ENCODE peak calls at places on chromosomes 4 and X, in six cellular contexts. One of them, this sample, is unnamed.

GRCh38 chr4:3861720-3862639 is 95.8 kb downstream of the ADRA2C start:
- DNase-seq in neural crest cell: no peak
- DNase-seq in posterior vena cava: no peak
- DNase-seq in NCI-H1092: no peak
- DNase-seq in upper lobe of right lung: no peak
- DNase-seq in fibroblast of the conjunctiva: no peak
- DNase-seq in this sample: no peak

GRCh38 chr4:85398276-85398675 is 76.7 kb upstream of the ARHGAP24 start:
- DNase-seq in neural crest cell: no peak
- DNase-seq in posterior vena cava: no peak
- DNase-seq in NCI-H1092: no peak
- DNase-seq in upper lobe of right lung: no peak
- DNase-seq in fibroblast of the conjunctiva: no peak
- DNase-seq in this sample: no peak

GRCh38 chr4:107743532-107743931 is 23.5 kb upstream of the PAPSS1 start:
- DNase-seq in neural crest cell: no peak
- DNase-seq in posterior vena cava: no peak
- DNase-seq in NCI-H1092: no peak
- DNase-seq in upper lobe of right lung: no peak
- DNase-seq in fibroblast of the conjunctiva: no peak
- DNase-seq in this sample: no peak

GRCh38 chr4:45004847-45005565 is 278.6 kb upstream of the GNPDA2 start:
- DNase-seq in neural crest cell: no peak
- DNase-seq in posterior vena cava: no peak
- DNase-seq in NCI-H1092: no peak
- DNase-seq in upper lobe of right lung: no peak
- DNase-seq in fibroblast of the conjunctiva: no peak
- DNase-seq in this sample: no peak

GRCh38 chrX:19893722-19894121 is 6.3 kb upstream of the SH3KBP1 start:
- DNase-seq in neural crest cell: no peak
- DNase-seq in posterior vena cava: no peak
- DNase-seq in NCI-H1092: no peak
- DNase-seq in upper lobe of right lung: no peak
- DNase-seq in fibroblast of the conjunctiva: no peak
- DNase-seq in this sample: no peak

GRCh38 chr4:80367737-80368136 is 32.2 kb downstream of the CFAP299 start:
- DNase-seq in neural crest cell: no peak
- DNase-seq in posterior vena cava: no peak
- DNase-seq in NCI-H1092: no peak
- DNase-seq in upper lobe of right lung: no peak
- DNase-seq in fibroblast of the conjunctiva: no peak
- DNase-seq in this sample: no peak

GRCh38 chr4:139887378-139887801 is 221.8 kb downstream of the MGST2 start:
- DNase-seq in neural crest cell: no peak
- DNase-seq in posterior vena cava: no peak
- DNase-seq in NCI-H1092: no peak
- DNase-seq in upper lobe of right lung: no peak
- DNase-seq in fibroblast of the conjunctiva: no peak
- DNase-seq in this sample: no peak

GRCh38 chr4:54484361-54484760 is 173.4 kb upstream of the KIT start:
- DNase-seq in neural crest cell: no peak
- DNase-seq in posterior vena cava: no peak
- DNase-seq in NCI-H1092: no peak
- DNase-seq in upper lobe of right lung: no peak
- DNase-seq in fibroblast of the conjunctiva: no peak
- DNase-seq in this sample: no peak

GRCh38 chr4:187668683-187669082 is 326.9 kb upstream of the ZFP42 start:
- DNase-seq in neural crest cell: no peak
- DNase-seq in posterior vena cava: no peak
- DNase-seq in NCI-H1092: no peak
- DNase-seq in upper lobe of right lung: no peak
- DNase-seq in fibroblast of the conjunctiva: no peak
- DNase-seq in this sample: no peak

GRCh38 chrX:48956728-48957414 is 536 bp downstream of the OTUD5 start:
- DNase-seq in neural crest cell: no peak
- DNase-seq in posterior vena cava: no peak
- DNase-seq in NCI-H1092: no peak
- DNase-seq in upper lobe of right lung: peak
- DNase-seq in fibroblast of the conjunctiva: no peak
- DNase-seq in this sample: peak

GRCh38 chrX:35890699-35891098 is 28.8 kb upstream of the CFAP47 start:
- DNase-seq in neural crest cell: no peak
- DNase-seq in posterior vena cava: no peak
- DNase-seq in NCI-H1092: peak
- DNase-seq in upper lobe of right lung: peak
- DNase-seq in fibroblast of the conjunctiva: peak
- DNase-seq in this sample: no peak

GRCh38 chrX:30627818-30628652 is 25.2 kb upstream of the GK start:
- DNase-seq in neural crest cell: no peak
- DNase-seq in posterior vena cava: no peak
- DNase-seq in NCI-H1092: no peak
- DNase-seq in upper lobe of right lung: no peak
- DNase-seq in fibroblast of the conjunctiva: no peak
- DNase-seq in this sample: no peak

GRCh38 chr4:47031011-47031678 is at the start of gene GABRB1:
- DNase-seq in neural crest cell: peak
- DNase-seq in posterior vena cava: peak
- DNase-seq in NCI-H1092: no peak
- DNase-seq in upper lobe of right lung: peak
- DNase-seq in fibroblast of the conjunctiva: peak
- DNase-seq in this sample: no peak

GRCh38 chrX:38103857-38104812 is 97.8 kb downstream of the SYTL5 start:
- DNase-seq in neural crest cell: no peak
- DNase-seq in posterior vena cava: no peak
- DNase-seq in NCI-H1092: no peak
- DNase-seq in upper lobe of right lung: no peak
- DNase-seq in fibroblast of the conjunctiva: no peak
- DNase-seq in this sample: no peak

GRCh38 chr4:6917445-6918241 is 8.0 kb downstream of the TBC1D14 start:
- DNase-seq in neural crest cell: no peak
- DNase-seq in posterior vena cava: peak
- DNase-seq in NCI-H1092: peak
- DNase-seq in upper lobe of right lung: peak
- DNase-seq in fibroblast of the conjunctiva: no peak
- DNase-seq in this sample: peak

GRCh38 chr4:140653718-140654515 is 85.2 kb upstream of the UCP1 start:
- DNase-seq in neural crest cell: no peak
- DNase-seq in posterior vena cava: no peak
- DNase-seq in NCI-H1092: no peak
- DNase-seq in upper lobe of right lung: no peak
- DNase-seq in fibroblast of the conjunctiva: peak
- DNase-seq in this sample: no peak

GRCh38 chr4:97990409-97990808 is 152.9 kb downstream of the STPG2 start:
- DNase-seq in neural crest cell: no peak
- DNase-seq in posterior vena cava: no peak
- DNase-seq in NCI-H1092: no peak
- DNase-seq in upper lobe of right lung: no peak
- DNase-seq in fibroblast of the conjunctiva: no peak
- DNase-seq in this sample: no peak

GRCh38 chr4:145679520-145679919 is 426 bp upstream of the C4orf51 start:
- DNase-seq in neural crest cell: no peak
- DNase-seq in posterior vena cava: no peak
- DNase-seq in NCI-H1092: peak
- DNase-seq in upper lobe of right lung: no peak
- DNase-seq in fibroblast of the conjunctiva: peak
- DNase-seq in this sample: no peak

GRCh38 chrX:129139837-129140679 is 383.2 kb downstream of the SMARCA1 start:
- DNase-seq in neural crest cell: no peak
- DNase-seq in posterior vena cava: no peak
- DNase-seq in NCI-H1092: peak
- DNase-seq in upper lobe of right lung: no peak
- DNase-seq in fibroblast of the conjunctiva: no peak
- DNase-seq in this sample: no peak

GRCh38 chrX:51743179-51743957 is at the start of gene GSPT2:
- DNase-seq in neural crest cell: peak
- DNase-seq in posterior vena cava: peak
- DNase-seq in NCI-H1092: peak
- DNase-seq in upper lobe of right lung: peak
- DNase-seq in fibroblast of the conjunctiva: peak
- DNase-seq in this sample: peak

GRCh38 chrX:108198420-108198819 is 106.8 kb downstream of the ATG4A start:
- DNase-seq in neural crest cell: no peak
- DNase-seq in posterior vena cava: no peak
- DNase-seq in NCI-H1092: no peak
- DNase-seq in upper lobe of right lung: no peak
- DNase-seq in fibroblast of the conjunctiva: peak
- DNase-seq in this sample: no peak

GRCh38 chr4:80322716-80323115 is 12.8 kb upstream of the CFAP299 start:
- DNase-seq in neural crest cell: no peak
- DNase-seq in posterior vena cava: no peak
- DNase-seq in NCI-H1092: no peak
- DNase-seq in upper lobe of right lung: no peak
- DNase-seq in fibroblast of the conjunctiva: peak
- DNase-seq in this sample: no peak

GRCh38 chrX:9133426-9133825 is 99.5 kb upstream of the FAM9B start:
- DNase-seq in neural crest cell: no peak
- DNase-seq in posterior vena cava: no peak
- DNase-seq in NCI-H1092: no peak
- DNase-seq in upper lobe of right lung: no peak
- DNase-seq in fibroblast of the conjunctiva: no peak
- DNase-seq in this sample: no peak

GRCh38 chr4:113555868-113556267 is 205.7 kb downstream of the CAMK2D start:
- DNase-seq in neural crest cell: no peak
- DNase-seq in posterior vena cava: peak
- DNase-seq in NCI-H1092: no peak
- DNase-seq in upper lobe of right lung: peak
- DNase-seq in fibroblast of the conjunctiva: no peak
- DNase-seq in this sample: no peak

GRCh38 chr4:159547645-159548308 is 444.9 kb downstream of the RAPGEF2 start:
- DNase-seq in neural crest cell: no peak
- DNase-seq in posterior vena cava: no peak
- DNase-seq in NCI-H1092: no peak
- DNase-seq in upper lobe of right lung: no peak
- DNase-seq in fibroblast of the conjunctiva: no peak
- DNase-seq in this sample: no peak

GRCh38 chrX:46979340-46979739 is 67.1 kb downstream of the JADE3 start:
- DNase-seq in neural crest cell: no peak
- DNase-seq in posterior vena cava: no peak
- DNase-seq in NCI-H1092: no peak
- DNase-seq in upper lobe of right lung: no peak
- DNase-seq in fibroblast of the conjunctiva: peak
- DNase-seq in this sample: no peak

GRCh38 chrX:21986596-21986995 is 45.5 kb upstream of the PHEX start:
- DNase-seq in neural crest cell: no peak
- DNase-seq in posterior vena cava: no peak
- DNase-seq in NCI-H1092: no peak
- DNase-seq in upper lobe of right lung: no peak
- DNase-seq in fibroblast of the conjunctiva: no peak
- DNase-seq in this sample: no peak

GRCh38 chr4:104915373-104915772 is 231.3 kb upstream of the TET2 start:
- DNase-seq in neural crest cell: no peak
- DNase-seq in posterior vena cava: no peak
- DNase-seq in NCI-H1092: no peak
- DNase-seq in upper lobe of right lung: no peak
- DNase-seq in fibroblast of the conjunctiva: no peak
- DNase-seq in this sample: no peak

GRCh38 chrX:140764401-140764919 is 54.9 kb downstream of the LINC00632 start:
- DNase-seq in neural crest cell: peak
- DNase-seq in posterior vena cava: peak
- DNase-seq in NCI-H1092: no peak
- DNase-seq in upper lobe of right lung: no peak
- DNase-seq in fibroblast of the conjunctiva: peak
- DNase-seq in this sample: no peak

GRCh38 chr4:168863719-168864632 is 146.1 kb downstream of the CBR4 start:
- DNase-seq in neural crest cell: no peak
- DNase-seq in posterior vena cava: no peak
- DNase-seq in NCI-H1092: no peak
- DNase-seq in upper lobe of right lung: no peak
- DNase-seq in fibroblast of the conjunctiva: no peak
- DNase-seq in this sample: no peak

GRCh38 chrX:115364625-115365024 is 75.1 kb downstream of the LUZP4 start:
- DNase-seq in neural crest cell: no peak
- DNase-seq in posterior vena cava: no peak
- DNase-seq in NCI-H1092: no peak
- DNase-seq in upper lobe of right lung: no peak
- DNase-seq in fibroblast of the conjunctiva: no peak
- DNase-seq in this sample: no peak

GRCh38 chr4:178414042-178414441 is 971.8 kb upstream of the AGA start:
- DNase-seq in neural crest cell: no peak
- DNase-seq in posterior vena cava: no peak
- DNase-seq in NCI-H1092: no peak
- DNase-seq in upper lobe of right lung: no peak
- DNase-seq in fibroblast of the conjunctiva: no peak
- DNase-seq in this sample: no peak

GRCh38 chr4:138259296-138259695 is 17.1 kb upstream of the SLC7A11 start:
- DNase-seq in neural crest cell: no peak
- DNase-seq in posterior vena cava: no peak
- DNase-seq in NCI-H1092: no peak
- DNase-seq in upper lobe of right lung: no peak
- DNase-seq in fibroblast of the conjunctiva: no peak
- DNase-seq in this sample: no peak

GRCh38 chr4:85717847-85718246 is 242.9 kb downstream of the ARHGAP24 start:
- DNase-seq in neural crest cell: no peak
- DNase-seq in posterior vena cava: no peak
- DNase-seq in NCI-H1092: no peak
- DNase-seq in upper lobe of right lung: no peak
- DNase-seq in fibroblast of the conjunctiva: no peak
- DNase-seq in this sample: no peak

GRCh38 chrX:13055486-13055885 is 11.1 kb upstream of the FAM9C start:
- DNase-seq in neural crest cell: no peak
- DNase-seq in posterior vena cava: no peak
- DNase-seq in NCI-H1092: no peak
- DNase-seq in upper lobe of right lung: no peak
- DNase-seq in fibroblast of the conjunctiva: no peak
- DNase-seq in this sample: no peak

This sample was measured in spleen.